ENCODE peak calls at places on chromosomes 2 and 18, in eight cellular contexts. H, S, X, F, A, C, K and U are unnamed samples.

GRCh38 chr18:62521588-62521987 is 1.2 kb upstream of the ZCCHC2 start:
- DNase-seq in F (no peak), X (no peak), C (no peak), H (no peak), K (no peak), A (no peak), S (no peak), U (no peak)

GRCh38 chr2:109290887-109291675 is 162.1 kb downstream of the SH3RF3 start:
- DNase-seq in X (peak), H (no peak), S (peak), K (no peak), C (peak), F (peak), A (no peak), U (no peak)

GRCh38 chr2:59851848-59852475 is 701.5 kb downstream of the BCL11A start:
- DNase-seq in F (no peak), K (no peak), C (no peak), X (no peak), S (no peak), A (peak), H (no peak), U (no peak)

GRCh38 chr2:171598713-171599319 is 76.5 kb downstream of the CYBRD1 start:
- DNase-seq in A (peak), C (peak), S (no peak), X (no peak), K (no peak), F (peak), H (peak), U (peak)

GRCh38 chr18:69558088-69558487 is 157.4 kb downstream of the DOK6 start:
- DNase-seq in X (no peak), F (no peak), S (no peak), C (no peak), K (no peak), A (no peak), H (no peak), U (no peak)

GRCh38 chr2:182509-183122 is 81.2 kb downstream of the SH3YL1 start:
- DNase-seq in K (no peak), X (no peak), A (no peak), F (no peak), C (no peak), S (no peak), H (no peak), U (no peak)

GRCh38 chr18:24033644-24034412 is 19.3 kb downstream of the TTC39C start:
- DNase-seq in H (no peak), X (no peak), S (no peak), C (no peak), F (no peak), A (no peak), K (no peak), U (no peak)

GRCh38 chr2:186590538-186591441 is 934 bp downstream of the ITGAV start:
- DNase-seq in X (no peak), C (peak), S (no peak), F (peak), A (peak), H (no peak), K (no peak), U (peak)

GRCh38 chr18:23437357-23438045 is 15.6 kb upstream of the RIOK3 start:
- DNase-seq in A (peak), X (peak), C (peak), S (peak), K (no peak), F (peak), H (peak), U (peak)

GRCh38 chr2:63861220-63861822 is 19.6 kb downstream of the UGP2 start:
- DNase-seq in A (peak), K (no peak), S (peak), X (no peak), C (peak), H (no peak), F (peak), U (peak)

GRCh38 chr2:157898591-157898996 is 22.5 kb upstream of the ACVR1 start:
- DNase-seq in F (peak), C (peak), A (no peak), X (no peak), H (no peak), K (no peak), S (peak), U (peak)

GRCh38 chr2:70964596-70965386 is 13.6 kb upstream of the ANKRD53 start:
- DNase-seq in H (peak), F (no peak), C (peak), X (peak), S (peak), A (peak), K (no peak), U (peak)

GRCh38 chr2:102053096-102053495 is 61.3 kb downstream of the IL1R2 start:
- DNase-seq in A (no peak), X (no peak), F (no peak), S (no peak), K (no peak), C (no peak), H (no peak), U (no peak)

GRCh38 chr2:208294482-208295024 is 28.5 kb downstream of the PIKFYVE start:
- DNase-seq in H (no peak), S (no peak), F (no peak), X (no peak), A (no peak), C (no peak), K (no peak), U (no peak)

GRCh38 chr2:96866586-96866985 is 3.3 kb downstream of the SEMA4C start:
- DNase-seq in C (no peak), F (no peak), X (peak), H (no peak), A (no peak), K (no peak), S (no peak), U (no peak)

GRCh38 chr18:56468379-56468778 is 170.0 kb downstream of the TXNL1 start:
- DNase-seq in S (no peak), F (no peak), X (no peak), C (no peak), K (no peak), H (no peak), A (no peak), U (no peak)

GRCh38 chr2:160388464-160389263 is 104.9 kb downstream of the RBMS1 start:
- DNase-seq in F (no peak), S (no peak), H (no peak), X (peak), A (no peak), C (no peak), K (no peak), U (no peak)

GRCh38 chr2:128310094-128310716 is 8.5 kb downstream of the HS6ST1 start:
- DNase-seq in X (peak), K (no peak), H (no peak), C (no peak), A (no peak), F (no peak), S (peak), U (no peak)

GRCh38 chr2:224268441-224268840 is 133.5 kb downstream of the FAM124B start:
- DNase-seq in A (no peak), S (no peak), F (peak), K (no peak), H (no peak), X (no peak), C (peak), U (peak)

GRCh38 chr2:105546623-105546964 is 147.7 kb upstream of the FHL2 start:
- DNase-seq in H (no peak), K (no peak), X (no peak), A (no peak), C (no peak), S (no peak), F (no peak), U (peak)

GRCh38 chr2:222912117-222912516 is 51.3 kb downstream of the ACSL3 start:
- DNase-seq in F (no peak), S (no peak), A (peak), X (no peak), C (peak), H (no peak), K (no peak), U (no peak)

GRCh38 chr2:134372611-134373131 is 118.8 kb downstream of the MGAT5 start:
- DNase-seq in S (peak), F (peak), X (no peak), H (no peak), A (no peak), C (peak), K (no peak), U (peak)

GRCh38 chr2:11703700-11704099 is 33.7 kb upstream of the NTSR2 start:
- DNase-seq in F (peak), X (no peak), K (no peak), A (no peak), H (no peak), C (peak), S (no peak), U (peak)

GRCh38 chr2:145228506-145228905 is 708.6 kb upstream of the ZEB2 start:
- DNase-seq in H (no peak), F (peak), C (peak), S (no peak), K (no peak), X (no peak), A (no peak), U (peak)

GRCh38 chr18:63040788-63041410 is 278.7 kb downstream of the BCL2 start:
- DNase-seq in F (no peak), K (no peak), C (no peak), S (no peak), H (no peak), X (no peak), A (no peak), U (no peak)

GRCh38 chr2:62266433-62267038 is 70.6 kb downstream of the B3GNT2 start:
- DNase-seq in C (peak), K (no peak), S (no peak), X (no peak), F (peak), A (no peak), H (no peak), U (peak)

GRCh38 chr2:231930601-231931281 is 4.5 kb upstream of the NPPC start:
- DNase-seq in A (no peak), S (no peak), X (peak), C (no peak), H (no peak), K (no peak), F (no peak), U (no peak)

GRCh38 chr2:110670826-110671225 is 7.0 kb downstream of the BUB1 start:
- DNase-seq in K (no peak), S (no peak), H (no peak), C (no peak), A (no peak), X (no peak), F (no peak), U (no peak)

GRCh38 chr2:187959821-187960220 is 331.9 kb upstream of the GULP1 start:
- DNase-seq in X (no peak), C (peak), A (no peak), K (no peak), S (no peak), F (no peak), H (no peak), U (peak)

GRCh38 chr2:214587442-214587841 is 176.6 kb downstream of the VWC2L start:
- DNase-seq in F (no peak), C (no peak), H (peak), A (peak), S (no peak), K (no peak), X (no peak), U (peak)

GRCh38 chr2:186422226-186422625 is 63.8 kb upstream of the ZC3H15 start:
- DNase-seq in F (peak), A (no peak), X (no peak), C (peak), H (no peak), K (no peak), S (peak), U (peak)

GRCh38 chr2:10922307-10923006 is 10.7 kb downstream of the KCNF1 start:
- DNase-seq in X (peak), H (peak), C (no peak), A (no peak), K (no peak), S (no peak), F (no peak), U (no peak)

GRCh38 chr2:237324446-237325236 is 89.3 kb downstream of the COL6A3 start:
- DNase-seq in C (peak), A (no peak), S (no peak), K (no peak), X (no peak), F (peak), H (no peak), U (no peak)

GRCh38 chr2:160581035-160581434 is 87.4 kb upstream of the RBMS1 start:
- DNase-seq in H (no peak), K (no peak), X (no peak), A (no peak), S (no peak), C (peak), F (peak), U (peak)

GRCh38 chr2:101265893-101266499 is 13.3 kb downstream of the CNOT11 start:
- DNase-seq in H (peak), X (no peak), K (no peak), S (no peak), C (no peak), F (no peak), A (no peak), U (peak)

GRCh38 chr18:58599106-58599505 is 29.8 kb downstream of the ALPK2 start:
- DNase-seq in S (no peak), C (peak), K (no peak), X (no peak), F (no peak), A (no peak), H (no peak), U (peak)

GRCh38 chr2:199202964-199203363 is 254.8 kb downstream of the SATB2 start:
- DNase-seq in H (no peak), A (no peak), X (no peak), K (no peak), S (no peak), F (no peak), C (no peak), U (no peak)
- TF ChIP-seq CTCF in H (no peak), A (no peak), X (no peak), K (no peak), S (no peak), F (no peak), C (no peak), U (no peak)

GRCh38 chr2:217653240-217653639 is 349.6 kb downstream of the TNS1 start:
- DNase-seq in F (peak), A (no peak), X (no peak), S (peak), K (no peak), C (peak), H (no peak), U (peak)

GRCh38 chr2:217647925-217648324 is 354.9 kb downstream of the TNS1 start:
- DNase-seq in A (no peak), X (no peak), S (no peak), F (no peak), K (no peak), C (no peak), H (no peak), U (no peak)

GRCh38 chr2:217652761-217653160 is 350.0 kb downstream of the TNS1 start:
- DNase-seq in S (no peak), F (no peak), H (no peak), K (no peak), C (peak), A (no peak), X (no peak), U (no peak)

GRCh38 chr2:217650229-217650628 is 352.6 kb downstream of the TNS1 start:
- DNase-seq in F (no peak), C (no peak), S (no peak), X (no peak), H (no peak), K (no peak), A (no peak), U (peak)

DNA sequence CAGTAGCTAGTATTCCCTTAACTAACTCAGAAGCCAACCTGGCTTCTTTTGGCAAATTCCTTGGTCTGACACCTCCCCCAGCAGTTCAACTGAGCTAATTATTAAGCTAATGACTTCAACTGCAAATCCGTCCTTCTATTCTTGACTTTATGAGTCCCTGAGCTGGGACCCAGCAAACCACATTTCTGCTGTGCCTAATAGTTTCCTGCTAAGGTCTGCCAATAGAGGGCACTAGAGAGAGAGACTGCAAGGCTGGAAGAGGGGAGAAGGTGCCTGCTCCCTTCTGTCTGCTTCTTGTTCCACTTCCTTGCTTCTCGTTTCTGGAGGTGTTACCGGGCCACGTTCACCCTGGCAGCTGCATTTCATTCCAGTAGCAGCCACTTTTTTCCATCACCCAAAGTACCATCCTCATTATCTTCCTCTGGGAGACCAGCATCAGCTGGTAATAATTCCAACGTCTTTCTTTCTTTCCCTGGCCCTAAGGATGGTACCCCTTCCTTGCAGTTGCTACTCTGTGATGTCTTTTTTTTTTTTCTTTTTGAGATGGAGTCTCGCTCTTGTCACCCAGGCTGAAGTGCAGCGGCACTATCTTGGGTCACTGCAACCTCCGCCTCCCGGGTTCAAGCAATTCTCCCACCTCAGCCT is 352.0 kb downstream of the TNS1 start:
- DNase-seq in C (peak), K (no peak), H (peak), A (peak), S (no peak), X (no peak), F (peak), U (peak)
- TF ChIP-seq CTCF in C (peak), K (peak), H (peak), A (peak), S (no peak), X (peak), F (peak), U (peak)

GRCh38 chr2:75462714-75463113 is 98.0 kb downstream of the EVA1A start:
- DNase-seq in S (no peak), K (no peak), F (no peak), C (no peak), H (no peak), X (no peak), A (no peak), U (no peak)

GRCh38 chr2:75456825-75457224 is 103.9 kb downstream of the EVA1A start:
- DNase-seq in X (no peak), H (no peak), C (no peak), F (no peak), S (no peak), K (no peak), A (no peak), U (no peak)

GRCh38 chr2:75464348-75464946 is 96.3 kb downstream of the EVA1A start:
- DNase-seq in F (peak), X (no peak), C (peak), S (no peak), K (no peak), H (no peak), A (peak), U (peak)

GRCh38 chr2:75458201-75458600 is 102.5 kb downstream of the EVA1A start:
- DNase-seq in C (no peak), F (no peak), K (no peak), H (no peak), A (no peak), X (no peak), S (no peak), U (peak)

GRCh38 chr2:75460630-75461029 is 100.1 kb downstream of the EVA1A start:
- DNase-seq in K (no peak), S (no peak), H (no peak), F (no peak), X (no peak), C (no peak), A (no peak), U (no peak)
- TF ChIP-seq CTCF in K (no peak), S (no peak), H (no peak), F (no peak), X (no peak), C (no peak), A (no peak), U (no peak)

GRCh38 chr2:195280024-195280423 is 377.0 kb upstream of the SLC39A10 start:
- DNase-seq in C (no peak), F (no peak), S (no peak), X (no peak), A (no peak), H (no peak), K (no peak), U (no peak)
- TF ChIP-seq CTCF in C (no peak), F (no peak), S (no peak), X (no peak), A (no peak), H (no peak), K (no peak), U (no peak)

GRCh38 chr18:45738660-45739059 is 14.7 kb downstream of the SLC14A1 start:
- DNase-seq in K (no peak), F (no peak), A (no peak), C (no peak), S (no peak), X (no peak), H (peak), U (no peak)
- TF ChIP-seq CTCF in K (no peak), F (peak), A (no peak), C (no peak), S (no peak), X (no peak), H (no peak), U (no peak)

GRCh38 chr18:45321520-45321919 is 293.8 kb upstream of the SLC14A2 start:
- DNase-seq in X (no peak), A (peak), H (no peak), K (no peak), C (no peak), F (no peak), S (no peak), U (no peak)

GRCh38 chr18:45312727-45313126 is 302.5 kb upstream of the SLC14A2 start:
- DNase-seq in X (no peak), K (no peak), S (no peak), H (peak), A (no peak), C (no peak), F (no peak), U (no peak)

GRCh38 chr18:45320724-45321123 is 294.6 kb upstream of the SLC14A2 start:
- DNase-seq in X (no peak), A (no peak), K (no peak), F (no peak), H (no peak), S (no peak), C (no peak), U (no peak)

GRCh38 chr18:45316127-45316526 is 299.1 kb upstream of the SLC14A2 start:
- DNase-seq in X (no peak), S (no peak), F (no peak), A (no peak), C (no peak), K (no peak), H (peak), U (no peak)
- TF ChIP-seq CTCF in X (no peak), S (no peak), F (no peak), A (no peak), C (no peak), K (no peak), H (no peak), U (no peak)

GRCh38 chr2:218981390-218982311 is 3.3 kb downstream of the FEV start:
- DNase-seq in K (no peak), C (peak), X (peak), S (peak), H (peak), F (no peak), A (peak), U (peak)

GRCh38 chr2:218980800-218981389 is 4.1 kb downstream of the FEV start:
- DNase-seq in C (no peak), F (no peak), H (no peak), K (no peak), X (peak), A (no peak), S (no peak), U (no peak)

GRCh38 chr2:218983263-218983970 is 1.6 kb downstream of the FEV start:
- DNase-seq in S (no peak), H (no peak), C (no peak), X (no peak), F (no peak), A (no peak), K (no peak), U (no peak)

GRCh38 chr2:218982312-218983262 is 2.4 kb downstream of the FEV start:
- DNase-seq in F (no peak), A (no peak), S (no peak), C (no peak), K (no peak), X (no peak), H (peak), U (no peak)

GRCh38 chr2:218979846-218980738 is 4.9 kb downstream of the FEV start:
- DNase-seq in H (peak), S (peak), F (peak), C (peak), X (peak), A (peak), K (no peak), U (peak)
- TF ChIP-seq CTCF in H (peak), S (peak), F (peak), C (peak), X (peak), A (peak), K (peak), U (peak)

DNA sequence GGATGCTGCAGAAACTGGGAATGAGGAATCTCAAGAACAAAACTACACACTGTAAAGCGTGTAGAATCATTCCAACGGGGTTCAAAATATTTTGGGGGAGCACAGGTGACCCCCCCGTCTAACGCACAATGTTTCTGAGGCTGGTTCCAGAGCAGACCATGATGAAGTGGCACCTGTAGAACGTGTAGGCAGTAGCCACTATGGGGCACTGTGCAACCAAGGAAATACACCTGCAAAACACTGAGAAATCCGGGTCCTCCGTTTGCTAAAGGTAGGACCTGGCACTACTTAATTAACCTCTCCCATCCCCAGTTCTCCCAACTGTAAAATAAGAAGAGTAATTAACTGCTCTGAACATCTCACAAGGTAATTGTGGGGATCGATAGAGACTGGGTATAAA is 22.6 kb downstream of the ST6GAL2 start:
- DNase-seq in H (peak), C (no peak), A (no peak), F (no peak), K (no peak), X (no peak), S (no peak), U (peak)
- TF ChIP-seq CTCF in H (no peak), C (no peak), A (peak), F (peak), K (peak), X (no peak), S (no peak), U (no peak)

GRCh38 chr2:167689444-167689843 is 558.0 kb downstream of the STK39 start:
- DNase-seq in S (no peak), X (no peak), C (no peak), K (no peak), A (no peak), F (no peak), H (no peak), U (peak)
- TF ChIP-seq CTCF in S (no peak), X (no peak), C (no peak), K (no peak), A (no peak), F (no peak), H (peak), U (no peak)

GRCh38 chr2:48016620-48017019 is 110.3 kb upstream of the FBXO11 start:
- DNase-seq in H (peak), X (no peak), S (no peak), K (no peak), F (no peak), A (no peak), C (no peak), U (peak)
- TF ChIP-seq CTCF in H (peak), X (no peak), S (no peak), K (no peak), F (peak), A (peak), C (no peak), U (peak)